ENCODE peak calls at places on chromosomes 13 and 19, in eight cellular contexts. F is uterus; Z is OCI-LY7; G is omental fat pad; P is left lung; J is H9; V is endothelial cell of umbilical vein; T is CD8-positive, alpha-beta T cell. S is an unnamed sample.

GRCh38 chr13:111265701-111266035 is 54.8 kb upstream of the TEX29 start:
- DNase-seq in G (no peak), P (no peak), J (no peak), T (no peak), F (no peak), V (no peak), Z (no peak), S (no peak)

GRCh38 chr13:113802761-113803160 is 43.7 kb downstream of the TMEM255B start:
- DNase-seq in V (no peak), P (peak), J (no peak), F (no peak), G (no peak), T (no peak), Z (no peak), S (no peak)

GRCh38 chr13:93496985-93497673 is 270.5 kb downstream of the GPC6 start:
- DNase-seq in P (no peak), T (no peak), F (no peak), G (no peak), Z (no peak), J (no peak), V (no peak), S (no peak)

GRCh38 chr13:51895906-51896888 is 34.4 kb downstream of the CCDC70 start:
- DNase-seq in T (no peak), V (peak), P (peak), J (peak), Z (peak), G (no peak), F (no peak), S (peak)

GRCh38 chr19:46718157-46718933 is 1.4 kb upstream of the PRKD2 start:
- DNase-seq in J (peak), P (no peak), G (no peak), V (no peak), T (peak), F (no peak), Z (peak), S (peak)

GRCh38 chr19:38388310-38389100 is at the start of gene SPRED3:
- DNase-seq in Z (no peak), G (no peak), J (no peak), P (no peak), V (no peak), T (no peak), F (no peak), S (peak)

GRCh38 chr13:104389722-104390121 is 1323.5 kb upstream of the SLC10A2 start:
- DNase-seq in Z (no peak), T (no peak), P (no peak), J (no peak), V (no peak), F (no peak), G (no peak), S (no peak)

GRCh38 chr13:93425411-93425810 is 198.8 kb downstream of the GPC6 start:
- DNase-seq in T (no peak), F (no peak), J (no peak), G (no peak), Z (no peak), P (no peak), V (no peak), S (no peak)

GRCh38 chr13:40492511-40492910 is 173.9 kb downstream of the FOXO1 start:
- DNase-seq in F (no peak), T (no peak), V (no peak), Z (no peak), G (no peak), J (no peak), P (no peak), S (peak)

GRCh38 chr19:16914421-16914820 is 25.6 kb downstream of the F2RL3 start:
- DNase-seq in T (no peak), F (no peak), G (no peak), Z (no peak), V (no peak), J (no peak), P (no peak), S (no peak)

GRCh38 chr13:23705578-23705977 is 135.4 kb downstream of the TNFRSF19 start:
- DNase-seq in Z (no peak), F (no peak), G (no peak), V (no peak), T (no peak), J (no peak), P (no peak), S (no peak)

GRCh38 chr19:7848779-7849457 is 18.9 kb downstream of the EVI5L start:
- DNase-seq in J (peak), T (no peak), Z (no peak), G (no peak), F (no peak), V (no peak), P (no peak), S (no peak)

GRCh38 chr19:10230155-10230903 is 802 bp downstream of the S1PR2 start:
- DNase-seq in P (peak), J (peak), V (no peak), G (no peak), T (peak), Z (no peak), F (peak), S (peak)

GRCh38 chr13:23866420-23867026 is 22.7 kb downstream of the MIPEP start:
- DNase-seq in Z (no peak), P (no peak), J (no peak), T (no peak), V (no peak), G (no peak), F (no peak), S (no peak)

GRCh38 chr19:48569814-48570213 is 17.8 kb downstream of the SULT2B1 start:
- DNase-seq in V (no peak), Z (no peak), G (no peak), F (no peak), P (no peak), T (no peak), J (no peak), S (no peak)

GRCh38 chr19:2554856-2555255 is 78.9 kb downstream of the GADD45B start:
- DNase-seq in P (peak), Z (no peak), G (no peak), F (peak), V (peak), T (no peak), J (no peak), S (no peak)

GRCh38 chr13:67643656-67644055 is 413.5 kb upstream of the PCDH9 start:
- DNase-seq in F (no peak), P (no peak), J (peak), T (no peak), G (no peak), Z (no peak), V (no peak), S (no peak)

GRCh38 chr13:114034481-114034891 is 60.6 kb upstream of the C13orf46 start:
- DNase-seq in G (no peak), J (no peak), P (no peak), T (no peak), F (no peak), V (no peak), Z (no peak), S (no peak)

GRCh38 chr13:99231726-99232125 is 26.5 kb downstream of the GPR18 start:
- DNase-seq in V (no peak), P (no peak), F (no peak), J (no peak), Z (peak), G (no peak), T (no peak), S (no peak)

GRCh38 chr19:58569191-58569942 is 3.8 kb downstream of the MZF1 start:
- DNase-seq in J (no peak), F (peak), G (no peak), V (no peak), T (no peak), Z (no peak), P (peak), S (no peak)

GRCh38 chr13:47957073-47957472 is 44.0 kb downstream of the SUCLA2 start:
- DNase-seq in V (no peak), P (no peak), J (no peak), G (no peak), F (no peak), T (no peak), Z (no peak), S (no peak)

GRCh38 chr19:35249848-35250711 is 1.3 kb downstream of the LSR start:
- DNase-seq in Z (no peak), V (no peak), G (no peak), F (no peak), J (peak), P (peak), T (no peak), S (peak)

GRCh38 chr19:403221-404036 is 5.5 kb downstream of the C2CD4C start:
- DNase-seq in V (no peak), F (peak), Z (no peak), J (peak), G (no peak), T (no peak), P (peak), S (no peak)

GRCh38 chr13:66977156-66977555 is 253.0 kb downstream of the PCDH9 start:
- DNase-seq in P (no peak), F (no peak), T (no peak), V (no peak), G (no peak), Z (no peak), J (no peak), S (no peak)

GRCh38 chr13:104140557-104140956 is 1074.3 kb upstream of the SLC10A2 start:
- DNase-seq in G (no peak), F (no peak), T (no peak), Z (no peak), J (no peak), V (peak), P (no peak), S (no peak)

GRCh38 chr13:39130298-39130697 is 92.0 kb downstream of the NHLRC3 start:
- DNase-seq in V (no peak), F (no peak), G (no peak), P (no peak), J (peak), Z (no peak), T (no peak), S (no peak)

GRCh38 chr19:10769533-10770491 is 51.9 kb downstream of the DNM2 start:
- DNase-seq in J (no peak), F (peak), Z (peak), G (no peak), V (peak), T (no peak), P (no peak), S (no peak)

GRCh38 chr19:5903054-5903501 is 512 bp downstream of the NDUFA11 start:
- DNase-seq in G (no peak), P (peak), T (no peak), Z (peak), F (no peak), V (no peak), J (no peak), S (no peak)

GRCh38 chr19:2663920-2664571 is 38.4 kb downstream of the GNG7 start:
- DNase-seq in V (no peak), P (no peak), J (no peak), G (no peak), F (no peak), T (no peak), Z (peak), S (peak)

GRCh38 chr19:29683009-29683408 is 17.7 kb downstream of the PLEKHF1 start:
- DNase-seq in G (no peak), V (no peak), F (no peak), P (no peak), J (no peak), Z (no peak), T (no peak), S (no peak)

GRCh38 chr13:26482451-26483197 is 74.9 kb upstream of the WASF3 start:
- DNase-seq in Z (peak), T (peak), F (peak), J (peak), V (peak), P (no peak), G (peak), S (peak)

GRCh38 chr19:57103573-57104277 is 16.1 kb upstream of the USP29 start:
- DNase-seq in G (peak), J (peak), Z (peak), P (peak), T (peak), F (peak), V (peak), S (peak)

GRCh38 chr19:46211201-46211881 is 18.2 kb upstream of the IGFL1 start:
- DNase-seq in V (peak), J (peak), P (peak), T (no peak), Z (no peak), F (no peak), G (no peak), S (no peak)

GRCh38 chr13:42762251-42762650 is 19.1 kb upstream of the FAM216B start:
- DNase-seq in F (no peak), Z (no peak), V (no peak), G (no peak), T (no peak), P (no peak), J (no peak), S (no peak)

GRCh38 chr13:20489185-20489820 is 36.4 kb downstream of the CRYL1 start:
- DNase-seq in F (peak), T (peak), Z (peak), P (no peak), V (no peak), J (no peak), G (no peak), S (no peak)
- TF ChIP-seq CTCF in F (no peak), T (no peak), Z (peak), P (no peak), V (no peak), J (no peak), G (no peak), S (peak)

GRCh38 chr13:77915676-77916075 is 3.0 kb downstream of the EDNRB start:
- DNase-seq in Z (no peak), F (no peak), J (no peak), P (no peak), G (no peak), T (no peak), V (no peak), S (no peak)

GRCh38 chr13:77919351-77920294 is 992 bp upstream of the EDNRB start:
- DNase-seq in J (peak), P (peak), Z (no peak), V (peak), F (peak), T (no peak), G (no peak), S (peak)

GRCh38 chr13:77916481-77916880 is 2.1 kb downstream of the EDNRB start:
- DNase-seq in Z (no peak), J (no peak), P (no peak), V (no peak), F (no peak), G (no peak), T (no peak), S (no peak)

GRCh38 chr13:77918391-77919261 is at the start of gene EDNRB:
- DNase-seq in Z (no peak), P (peak), F (peak), T (no peak), V (peak), G (no peak), J (peak), S (peak)
- TF ChIP-seq CTCF in Z (no peak), P (peak), F (no peak), T (no peak), V (peak), G (no peak), J (no peak), S (no peak)

DNA sequence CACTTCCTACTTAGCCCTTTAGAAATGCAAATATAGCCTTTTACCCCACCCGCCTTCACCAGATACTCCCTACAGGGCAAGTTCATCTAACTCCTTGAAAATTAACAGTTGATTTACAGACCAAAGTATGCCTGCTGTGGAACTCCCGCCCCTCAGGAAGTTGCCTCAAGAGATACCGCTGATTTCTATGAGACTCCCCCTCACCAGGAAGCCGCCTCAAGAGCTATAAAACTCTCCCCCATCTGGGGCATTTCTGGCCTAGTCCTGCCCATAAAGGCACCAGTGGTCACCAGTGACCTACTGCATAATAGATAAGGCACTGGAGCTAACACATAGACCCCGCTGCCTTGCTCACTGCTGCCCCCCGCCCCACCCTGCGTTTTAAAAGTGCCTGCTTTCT is 201.7 kb upstream of the UBL3 start:
- DNase-seq in Z (no peak), F (no peak), T (no peak), V (no peak), J (peak), P (no peak), G (no peak), S (no peak)
- TF ChIP-seq CTCF in Z (peak), F (no peak), T (no peak), V (no peak), J (peak), P (no peak), G (no peak), S (no peak)

DNA sequence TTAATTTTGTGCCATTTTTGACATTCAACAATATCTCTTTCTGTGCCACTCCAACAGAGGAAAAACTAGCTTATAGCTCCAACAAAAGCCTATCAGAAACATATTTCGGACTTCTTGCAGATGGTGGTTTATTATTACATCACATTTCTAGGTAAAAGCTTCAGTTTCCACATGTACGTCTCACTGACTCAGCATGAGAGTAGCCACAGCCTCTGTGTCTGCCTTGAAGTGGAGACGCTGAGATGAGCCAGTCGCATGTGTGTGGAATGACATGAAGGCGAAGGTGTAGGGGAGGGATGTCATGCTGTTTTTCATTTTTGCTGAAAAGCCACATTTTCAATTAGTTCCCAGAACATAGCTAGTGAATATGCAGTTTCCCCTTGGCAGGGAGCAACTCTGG is 598.6 kb downstream of the EFNB2 start:
- DNase-seq in V (no peak), J (no peak), T (no peak), F (no peak), Z (no peak), P (no peak), G (no peak), S (no peak)
- TF ChIP-seq CTCF in V (no peak), J (no peak), T (no peak), F (no peak), Z (no peak), P (no peak), G (no peak), S (no peak)

S was measured in GM13976.